ENCODE peak calls at places on chromosomes 12 and 14, in four cellular contexts. One of them, this sample, is unnamed.

GRCh38 chr14:106037380-106037779 is 511.0 kb downstream of the TMEM121 start:
- DNase-seq in endothelial cell of umbilical vein: no peak
- DNase-seq in HFF-Myc: no peak
- DNase-seq in spleen: no peak
- DNase-seq in this sample: no peak

GRCh38 chr12:6084261-6084968 is 40.1 kb downstream of the VWF start:
- DNase-seq in endothelial cell of umbilical vein: peak
- DNase-seq in HFF-Myc: peak
- DNase-seq in spleen: peak
- DNase-seq in this sample: peak

GRCh38 chr12:74527491-74527890 is 10.1 kb upstream of the ATXN7L3B start:
- DNase-seq in endothelial cell of umbilical vein: no peak
- DNase-seq in HFF-Myc: no peak
- DNase-seq in spleen: no peak
- DNase-seq in this sample: no peak

GRCh38 chr12:66241061-66242043 is 52.3 kb downstream of the IRAK3 start:
- DNase-seq in endothelial cell of umbilical vein: no peak
- DNase-seq in HFF-Myc: peak
- DNase-seq in spleen: no peak
- DNase-seq in this sample: peak

GRCh38 chr12:39103552-39104165 is 198.3 kb upstream of the CPNE8 start:
- DNase-seq in endothelial cell of umbilical vein: peak
- DNase-seq in HFF-Myc: peak
- DNase-seq in spleen: no peak
- DNase-seq in this sample: peak

GRCh38 chr12:53468286-53468685 is 16.4 kb downstream of the PCBP2 start:
- DNase-seq in endothelial cell of umbilical vein: no peak
- DNase-seq in HFF-Myc: no peak
- DNase-seq in spleen: no peak
- DNase-seq in this sample: no peak

GRCh38 chr14:99001241-99001640 is 270.8 kb downstream of the BCL11B start:
- DNase-seq in endothelial cell of umbilical vein: no peak
- DNase-seq in HFF-Myc: no peak
- DNase-seq in spleen: no peak
- DNase-seq in this sample: no peak

GRCh38 chr14:96772929-96773328 is 24.3 kb upstream of the VRK1 start:
- DNase-seq in endothelial cell of umbilical vein: no peak
- DNase-seq in HFF-Myc: no peak
- DNase-seq in spleen: no peak
- DNase-seq in this sample: no peak

GRCh38 chr12:50764116-50764860 is 387 bp downstream of the ATF1 start:
- DNase-seq in endothelial cell of umbilical vein: peak
- DNase-seq in HFF-Myc: no peak
- DNase-seq in spleen: peak
- DNase-seq in this sample: no peak

GRCh38 chr14:23362200-23362599 is 2.8 kb downstream of the EFS start:
- DNase-seq in endothelial cell of umbilical vein: no peak
- DNase-seq in HFF-Myc: no peak
- DNase-seq in spleen: peak
- DNase-seq in this sample: no peak

GRCh38 chr14:73977896-73978295 is 27.8 kb downstream of the COQ6 start:
- DNase-seq in endothelial cell of umbilical vein: no peak
- DNase-seq in HFF-Myc: no peak
- DNase-seq in spleen: no peak
- DNase-seq in this sample: no peak

GRCh38 chr12:97650242-97650641 is 187.6 kb downstream of the RMST start:
- DNase-seq in endothelial cell of umbilical vein: no peak
- DNase-seq in HFF-Myc: no peak
- DNase-seq in spleen: no peak
- DNase-seq in this sample: no peak

GRCh38 chr14:103710771-103711392 is 4.4 kb downstream of the XRCC3 start:
- DNase-seq in endothelial cell of umbilical vein: no peak
- DNase-seq in HFF-Myc: no peak
- DNase-seq in spleen: no peak
- DNase-seq in this sample: no peak

GRCh38 chr12:48851883-48852733 is at the start of gene DDX23:
- DNase-seq in endothelial cell of umbilical vein: peak
- DNase-seq in HFF-Myc: peak
- DNase-seq in spleen: peak
- DNase-seq in this sample: peak

GRCh38 chr12:58757422-58757821 is 162.9 kb downstream of the LRIG3 start:
- DNase-seq in endothelial cell of umbilical vein: peak
- DNase-seq in HFF-Myc: peak
- DNase-seq in spleen: no peak
- DNase-seq in this sample: no peak

GRCh38 chr12:80353254-80353653 is 90.8 kb upstream of the PTPRQ start:
- DNase-seq in endothelial cell of umbilical vein: peak
- DNase-seq in HFF-Myc: no peak
- DNase-seq in spleen: no peak
- DNase-seq in this sample: no peak

GRCh38 chr12:100279159-100279558 is 12.2 kb downstream of the SCYL2 start:
- DNase-seq in endothelial cell of umbilical vein: no peak
- DNase-seq in HFF-Myc: no peak
- DNase-seq in spleen: no peak
- DNase-seq in this sample: no peak

GRCh38 chr12:106452309-106452708 is 94.8 kb downstream of the POLR3B start:
- DNase-seq in endothelial cell of umbilical vein: no peak
- DNase-seq in HFF-Myc: no peak
- DNase-seq in spleen: no peak
- DNase-seq in this sample: no peak

GRCh38 chr12:93572712-93573551 is 457 bp downstream of the SOCS2 start:
- DNase-seq in endothelial cell of umbilical vein: peak
- DNase-seq in HFF-Myc: no peak
- DNase-seq in spleen: peak
- DNase-seq in this sample: no peak

GRCh38 chr14:97177016-97177415 is 379.8 kb downstream of the VRK1 start:
- DNase-seq in endothelial cell of umbilical vein: no peak
- DNase-seq in HFF-Myc: no peak
- DNase-seq in spleen: no peak
- DNase-seq in this sample: no peak

GRCh38 chr12:131137836-131138637 is 184.3 kb downstream of the ADGRD1 start:
- DNase-seq in endothelial cell of umbilical vein: no peak
- DNase-seq in HFF-Myc: no peak
- DNase-seq in spleen: peak
- DNase-seq in this sample: no peak

GRCh38 chr12:1800646-1801284 is 19.6 kb upstream of the LRTM2 start:
- DNase-seq in endothelial cell of umbilical vein: peak
- DNase-seq in HFF-Myc: no peak
- DNase-seq in spleen: peak
- DNase-seq in this sample: no peak

GRCh38 chr14:101224356-101225115 is 321.0 kb upstream of the RTL1 start:
- DNase-seq in endothelial cell of umbilical vein: no peak
- DNase-seq in HFF-Myc: no peak
- DNase-seq in spleen: no peak
- DNase-seq in this sample: no peak

GRCh38 chr12:7122876-7123769 is 5.6 kb downstream of the RBP5 start:
- DNase-seq in endothelial cell of umbilical vein: peak
- DNase-seq in HFF-Myc: no peak
- DNase-seq in spleen: no peak
- DNase-seq in this sample: no peak

GRCh38 chr14:102430212-102430908 is 67.6 kb downstream of the TECPR2 start:
- DNase-seq in endothelial cell of umbilical vein: no peak
- DNase-seq in HFF-Myc: peak
- DNase-seq in spleen: no peak
- DNase-seq in this sample: no peak

GRCh38 chr12:88944403-88944802 is 364.1 kb upstream of the KITLG start:
- DNase-seq in endothelial cell of umbilical vein: peak
- DNase-seq in HFF-Myc: no peak
- DNase-seq in spleen: no peak
- DNase-seq in this sample: no peak

GRCh38 chr14:94681300-94682060 is 69.3 kb downstream of the SERPINA3 start:
- DNase-seq in endothelial cell of umbilical vein: peak
- DNase-seq in HFF-Myc: no peak
- DNase-seq in spleen: no peak
- DNase-seq in this sample: no peak

DNA sequence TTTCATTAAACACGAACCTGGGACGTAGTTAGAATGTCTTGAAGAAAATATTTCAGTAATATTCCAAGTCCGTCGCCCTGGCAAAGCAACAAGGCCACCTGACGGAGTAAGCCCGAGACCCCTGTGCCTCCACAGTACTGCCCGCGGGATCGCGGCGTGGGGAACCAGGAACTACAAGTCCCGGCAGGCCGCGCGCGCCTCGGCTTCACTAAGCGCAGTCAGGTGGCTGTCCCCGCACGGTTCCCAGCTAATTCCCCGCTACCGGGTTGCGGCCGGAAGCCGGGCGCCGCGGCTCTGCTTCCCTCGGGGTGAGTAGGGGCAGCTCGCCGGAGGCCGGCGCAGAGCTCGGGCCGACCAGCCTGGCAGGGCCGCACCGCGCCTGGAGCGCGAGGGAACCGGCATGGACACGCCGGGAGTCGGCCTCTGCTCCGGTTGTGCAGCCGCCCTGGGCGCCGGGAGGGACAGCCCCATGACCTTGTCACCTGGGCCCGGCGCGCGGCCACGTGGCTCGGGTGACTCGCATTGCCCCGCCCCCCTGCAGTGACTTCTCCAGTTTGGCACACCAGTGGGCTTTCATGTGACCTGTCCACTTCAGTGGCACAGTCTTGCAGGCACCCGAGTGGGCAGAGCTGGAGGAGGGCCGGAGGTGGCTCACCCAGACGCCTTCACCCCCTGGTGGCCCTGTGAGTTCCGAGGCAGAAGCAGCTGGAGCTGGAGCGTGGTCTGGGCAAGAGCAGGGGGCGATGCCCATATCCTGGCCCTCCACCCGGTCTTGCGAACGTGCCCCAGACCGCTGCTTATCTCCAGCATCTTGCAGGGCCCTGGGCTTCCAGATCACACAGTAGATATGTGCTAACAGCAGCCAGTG is at the start of gene ADCK1:
- DNase-seq in endothelial cell of umbilical vein: peak
- DNase-seq in HFF-Myc: peak
- DNase-seq in spleen: peak
- DNase-seq in this sample: peak
- TF ChIP-seq CTCF in endothelial cell of umbilical vein: peak
- TF ChIP-seq CTCF in HFF-Myc: peak
- TF ChIP-seq CTCF in spleen: peak
- TF ChIP-seq CTCF in this sample: peak

GRCh38 chr14:69673578-69674305 is 62.3 kb downstream of the SUSD6 start:
- DNase-seq in endothelial cell of umbilical vein: peak
- DNase-seq in HFF-Myc: no peak
- DNase-seq in spleen: no peak
- DNase-seq in this sample: no peak
- TF ChIP-seq CTCF in endothelial cell of umbilical vein: no peak
- TF ChIP-seq CTCF in HFF-Myc: no peak
- TF ChIP-seq CTCF in spleen: no peak
- TF ChIP-seq CTCF in this sample: no peak

DNA sequence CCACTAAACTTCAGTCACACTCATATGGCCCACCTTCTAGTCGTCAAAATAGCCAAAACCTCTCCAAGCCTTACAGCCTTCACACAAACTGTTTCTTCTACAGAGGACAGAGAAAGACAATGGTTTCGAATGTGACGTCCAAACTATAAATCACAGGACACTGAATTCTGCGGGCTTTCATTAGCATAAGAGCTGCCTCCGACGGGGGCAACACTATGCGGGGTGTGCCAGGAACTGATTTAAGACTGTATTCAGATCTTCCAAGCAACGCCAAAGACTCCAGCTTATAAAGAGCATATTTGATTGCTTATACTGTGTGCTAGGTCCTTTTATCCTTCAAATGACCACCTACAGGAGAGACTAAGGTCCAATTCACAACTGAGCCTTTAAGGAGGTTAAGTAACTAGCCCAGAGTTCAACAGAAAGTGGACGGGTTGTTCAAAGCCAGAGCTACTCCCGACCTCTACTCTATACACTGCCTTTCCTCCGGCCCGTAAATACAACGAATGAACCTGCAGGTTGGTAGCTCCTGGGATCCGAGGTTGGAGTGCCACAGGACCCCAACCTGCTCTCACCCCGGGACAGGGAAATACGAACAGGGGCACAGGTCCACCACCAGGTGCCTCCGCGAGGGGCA is 574 bp downstream of the L2HGDH start:
- DNase-seq in endothelial cell of umbilical vein: peak
- DNase-seq in HFF-Myc: no peak
- DNase-seq in spleen: no peak
- DNase-seq in this sample: no peak
- TF ChIP-seq CTCF in endothelial cell of umbilical vein: peak
- TF ChIP-seq CTCF in HFF-Myc: peak
- TF ChIP-seq CTCF in spleen: peak
- TF ChIP-seq CTCF in this sample: peak

GRCh38 chr14:59202031-59202430 is 13.6 kb downstream of the DAAM1 start:
- DNase-seq in endothelial cell of umbilical vein: no peak
- DNase-seq in HFF-Myc: no peak
- DNase-seq in spleen: no peak
- DNase-seq in this sample: no peak

GRCh38 chr14:59197695-59198262 is 9.3 kb downstream of the DAAM1 start:
- DNase-seq in endothelial cell of umbilical vein: peak
- DNase-seq in HFF-Myc: no peak
- DNase-seq in spleen: no peak
- DNase-seq in this sample: no peak

GRCh38 chr14:59200214-59200613 is 11.7 kb downstream of the DAAM1 start:
- DNase-seq in endothelial cell of umbilical vein: no peak
- DNase-seq in HFF-Myc: no peak
- DNase-seq in spleen: no peak
- DNase-seq in this sample: no peak

GRCh38 chr14:59199205-59199604 is 10.7 kb downstream of the DAAM1 start:
- DNase-seq in endothelial cell of umbilical vein: no peak
- DNase-seq in HFF-Myc: no peak
- DNase-seq in spleen: no peak
- DNase-seq in this sample: no peak

GRCh38 chr14:59199614-59200013 is 11.1 kb downstream of the DAAM1 start:
- DNase-seq in endothelial cell of umbilical vein: no peak
- DNase-seq in HFF-Myc: no peak
- DNase-seq in spleen: no peak
- DNase-seq in this sample: no peak
- TF ChIP-seq CTCF in endothelial cell of umbilical vein: no peak
- TF ChIP-seq CTCF in HFF-Myc: no peak
- TF ChIP-seq CTCF in spleen: no peak
- TF ChIP-seq CTCF in this sample: no peak